ENCODE peak calls at places on chromosomes 12 and 14, in six cellular contexts. J, N, P, O, D and F are unnamed samples.

GRCh38 chr12:91400249-91400648 is 217.6 kb upstream of the DCN start:
- DNase-seq in J (no peak), N (no peak), P (no peak), O (no peak), D (no peak), F (no peak)

GRCh38 chr12:6936642-6937480 is 6.8 kb upstream of the RNU7-1 start:
- DNase-seq in J (no peak), N (no peak), P (no peak), O (no peak), D (no peak), F (no peak)

GRCh38 chr12:33994857-33995808 is 27.2 kb upstream of the ALG10 start:
- DNase-seq in J (peak), N (no peak), P (no peak), O (no peak), D (no peak), F (no peak)

GRCh38 chr14:100765296-100765695 is 38.6 kb downstream of the DLK1 start:
- DNase-seq in J (no peak), N (no peak), P (no peak), O (no peak), D (no peak), F (no peak)

GRCh38 chr14:104293231-104293841 is 154.9 kb downstream of the KIF26A start:
- DNase-seq in J (no peak), N (no peak), P (no peak), O (no peak), D (no peak), F (no peak)

GRCh38 chr12:132174015-132174660 is 29.9 kb downstream of the NOC4L start:
- DNase-seq in J (no peak), N (no peak), P (no peak), O (no peak), D (no peak), F (no peak)

GRCh38 chr14:52918486-52918885 is 32.4 kb downstream of the FERMT2 start:
- DNase-seq in J (peak), N (peak), P (no peak), O (peak), D (peak), F (peak)

GRCh38 chr12:48247181-48247966 is 44.3 kb upstream of the OR10AD1 start:
- DNase-seq in J (no peak), N (no peak), P (no peak), O (no peak), D (no peak), F (no peak)

GRCh38 chr12:42237052-42237852 is 796 bp downstream of the YAF2 start:
- DNase-seq in J (peak), N (peak), P (peak), O (peak), D (peak), F (peak)

GRCh38 chr12:64806593-64806992 is 17.9 kb upstream of the TBC1D30 start:
- DNase-seq in J (peak), N (peak), P (no peak), O (peak), D (no peak), F (no peak)

GRCh38 chr14:68878908-68879307 is 86.0 kb upstream of the ZFP36L1 start:
- DNase-seq in J (no peak), N (no peak), P (no peak), O (no peak), D (no peak), F (no peak)

GRCh38 chr12:47612953-47613352 is 92.9 kb downstream of the RPAP3 start:
- DNase-seq in J (no peak), N (no peak), P (no peak), O (no peak), D (no peak), F (no peak)

GRCh38 chr14:100786820-100787219 is 39.1 kb upstream of the MEG3 start:
- DNase-seq in J (no peak), N (no peak), P (no peak), O (no peak), D (no peak), F (no peak)

GRCh38 chr12:39033789-39034188 is 128.4 kb upstream of the CPNE8 start:
- DNase-seq in J (peak), N (no peak), P (no peak), O (no peak), D (no peak), F (no peak)

GRCh38 chr14:32513571-32514009 is 184.5 kb downstream of the AKAP6 start:
- DNase-seq in J (peak), N (peak), P (no peak), O (peak), D (no peak), F (no peak)

GRCh38 chr12:53756300-53757094 is 4.7 kb upstream of the CISTR start:
- DNase-seq in J (no peak), N (no peak), P (no peak), O (no peak), D (no peak), F (no peak)

GRCh38 chr12:107057071-107057834 is 36.1 kb downstream of the CRY1 start:
- DNase-seq in J (peak), N (peak), P (no peak), O (peak), D (no peak), F (no peak)

GRCh38 chr12:51922762-51923505 is 15.6 kb downstream of the ACVRL1 start:
- DNase-seq in J (no peak), N (peak), P (no peak), O (peak), D (peak), F (peak)

GRCh38 chr12:93098077-93098476 is 169.0 kb upstream of the EEA1 start:
- DNase-seq in J (peak), N (peak), P (peak), O (peak), D (peak), F (peak)

GRCh38 chr12:104668274-104668718 is 211.5 kb downstream of the CHST11 start:
- DNase-seq in J (no peak), N (peak), P (no peak), O (peak), D (no peak), F (peak)

GRCh38 chr12:102172436-102172835 is 25.2 kb downstream of the PMCH start:
- DNase-seq in J (no peak), N (peak), P (no peak), O (peak), D (no peak), F (no peak)

GRCh38 chr12:51484119-51484518 is 59.5 kb downstream of the SLC4A8 start:
- DNase-seq in J (no peak), N (no peak), P (no peak), O (no peak), D (no peak), F (no peak)

GRCh38 chr14:91399868-91400640 is 17.6 kb downstream of the CCDC88C start:
- DNase-seq in J (no peak), N (no peak), P (no peak), O (no peak), D (no peak), F (no peak)

GRCh38 chr14:85313801-85314207 is 216.1 kb upstream of the FLRT2 start:
- DNase-seq in J (no peak), N (peak), P (no peak), O (peak), D (no peak), F (peak)

GRCh38 chr12:20376984-20377383 is 8.6 kb downstream of the PDE3A start:
- DNase-seq in J (peak), N (peak), P (no peak), O (peak), D (no peak), F (peak)
- TF ChIP-seq CTCF in J (peak), N (peak), P (peak), O (peak), D (no peak), F (peak)

DNA sequence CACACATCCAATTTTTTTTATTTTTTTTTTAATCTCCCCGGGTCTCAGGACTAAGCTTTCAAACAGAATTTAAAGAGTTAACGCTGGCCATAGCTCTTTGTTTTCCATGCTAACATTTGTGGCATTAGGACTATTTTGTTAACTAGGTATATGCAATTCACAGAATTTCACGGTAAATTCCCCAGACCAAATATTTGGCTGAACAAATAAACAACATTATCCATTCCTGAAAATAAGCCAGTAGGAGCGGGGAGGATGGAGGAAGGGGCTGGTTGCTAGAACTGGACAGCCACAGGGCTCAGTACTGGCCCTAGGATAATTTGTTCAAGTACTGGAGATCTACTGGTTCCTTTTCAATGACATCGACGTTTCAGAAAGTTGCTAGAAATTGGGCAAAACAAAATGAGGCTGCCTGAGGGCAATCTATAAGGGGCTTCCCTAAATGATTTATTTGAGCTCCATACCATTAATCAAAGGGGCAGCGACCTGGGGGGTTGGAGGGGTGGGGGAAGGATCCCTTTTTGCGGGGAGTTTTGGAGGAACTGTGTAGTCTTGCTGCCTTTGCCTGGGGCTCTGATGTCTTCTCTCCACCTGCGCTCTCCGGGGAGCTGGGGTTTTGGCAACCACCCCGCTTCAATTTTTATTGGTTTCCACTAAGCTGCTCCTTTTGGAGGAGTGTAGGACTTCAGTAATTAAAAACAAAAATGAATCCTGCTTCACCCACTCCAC is 9.0 kb downstream of the BMP4 start:
- DNase-seq in J (no peak), N (peak), P (no peak), O (no peak), D (no peak), F (no peak)
- H3K4me3 ChIP-seq in J (no peak), N (no peak), P (no peak), O (no peak), D (no peak), F (no peak)

DNA sequence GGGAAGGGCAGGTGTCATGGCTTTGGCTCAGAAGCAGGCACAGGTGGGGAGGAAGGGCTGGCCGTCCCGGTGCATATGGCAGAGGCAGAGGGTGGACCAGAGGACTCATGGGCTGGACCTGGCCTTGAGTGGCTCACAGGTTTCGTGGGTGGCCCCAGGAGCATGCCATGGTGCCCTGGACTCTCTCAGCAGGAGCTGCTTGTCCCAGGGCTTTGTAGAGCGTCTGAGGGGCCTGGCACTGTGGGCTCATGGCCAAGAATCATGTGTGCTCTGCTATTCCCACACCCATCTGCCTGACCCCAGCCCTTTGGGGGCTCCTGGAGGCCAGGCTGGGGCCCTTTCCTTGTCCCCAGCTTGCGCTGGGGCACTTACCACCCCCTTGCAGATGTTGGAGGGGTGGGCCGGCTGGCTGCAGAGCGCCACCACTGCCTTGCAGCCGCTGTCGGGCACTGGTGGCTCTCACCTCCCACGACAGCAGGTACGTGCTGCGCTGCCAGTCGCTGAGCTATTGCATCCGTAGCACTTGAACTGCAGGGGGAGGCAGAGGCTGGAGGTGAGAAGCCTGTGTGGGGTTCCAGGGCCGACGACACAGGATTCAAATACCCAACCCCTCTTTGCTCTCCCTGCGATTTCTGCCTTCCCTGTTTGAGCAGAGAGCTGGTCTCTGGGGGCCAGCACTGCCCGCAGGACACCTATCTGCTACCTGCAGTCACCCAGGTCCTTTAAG is 187.4 kb upstream of the PRMT8 start:
- DNase-seq in J (peak), N (no peak), P (no peak), O (no peak), D (no peak), F (peak)
- TF ChIP-seq CTCF in J (peak), N (no peak), P (no peak), O (no peak), D (no peak), F (no peak)

GRCh38 chr12:121251838-121252237 is 41.9 kb downstream of the P2RX4 start:
- DNase-seq in J (no peak), N (no peak), P (no peak), O (no peak), D (no peak), F (no peak)

GRCh38 chr12:121250359-121250758 is 40.4 kb downstream of the P2RX4 start:
- DNase-seq in J (peak), N (no peak), P (no peak), O (no peak), D (no peak), F (no peak)

GRCh38 chr12:121255433-121255832 is 41.1 kb downstream of the CAMKK2 start:
- DNase-seq in J (no peak), N (no peak), P (no peak), O (no peak), D (no peak), F (peak)

GRCh38 chr12:121253638-121254335 is 42.7 kb downstream of the CAMKK2 start:
- DNase-seq in J (no peak), N (no peak), P (no peak), O (no peak), D (no peak), F (no peak)

GRCh38 chr12:121252712-121253345 is 42.9 kb downstream of the P2RX4 start:
- DNase-seq in J (no peak), N (no peak), P (no peak), O (no peak), D (no peak), F (no peak)
- H3K4me3 ChIP-seq in J (no peak), N (no peak), P (no peak), O (no peak), D (no peak), F (no peak)

DNA sequence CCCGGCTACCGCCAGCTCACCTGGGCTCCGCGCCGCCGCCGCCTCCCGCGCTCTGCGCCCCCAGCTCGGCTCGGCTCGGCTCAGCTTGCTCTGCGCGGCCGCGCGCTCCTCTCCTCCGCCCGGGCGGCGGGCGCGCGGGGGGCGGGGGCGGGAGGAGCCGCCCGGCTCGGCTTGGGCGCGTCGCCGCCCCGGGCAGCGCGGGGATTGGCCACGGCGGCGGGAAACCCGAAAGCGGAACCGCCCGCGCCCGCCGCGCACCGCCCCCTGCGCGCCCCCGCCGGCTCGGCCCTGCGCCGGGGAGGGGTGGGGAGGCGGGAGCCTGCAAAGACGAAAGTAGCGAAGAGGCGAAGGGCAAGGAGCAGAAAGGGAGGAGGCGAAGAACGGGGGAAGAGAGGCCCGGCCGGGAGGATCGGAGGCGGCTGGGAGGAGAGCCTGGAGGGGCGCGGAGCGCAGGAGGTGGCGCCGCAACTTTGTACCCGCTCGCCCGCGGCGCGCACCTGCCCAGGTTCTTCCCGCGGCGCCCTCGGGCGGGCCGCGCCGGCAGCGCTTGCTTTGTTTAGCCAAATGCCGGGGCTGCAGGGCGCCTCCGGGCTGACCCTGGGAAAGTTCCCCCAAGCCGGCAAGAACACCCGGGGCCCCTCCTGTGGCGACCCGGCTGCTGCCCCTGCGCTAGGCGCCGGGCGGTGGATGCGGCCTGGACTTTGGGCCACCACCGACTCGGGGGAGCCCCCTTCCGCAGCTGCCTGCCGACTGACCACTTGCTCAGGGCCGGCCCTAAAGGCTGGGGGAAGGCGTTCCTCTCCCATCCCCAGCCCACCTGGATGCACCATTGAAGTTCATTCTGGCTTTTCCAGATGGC is at the start of gene CAMKK2:
- DNase-seq in J (peak), N (peak), P (no peak), O (peak), D (no peak), F (peak)
- TF ChIP-seq CTCF in J (no peak), N (no peak), P (no peak), O (no peak), D (no peak), F (peak)

DNA sequence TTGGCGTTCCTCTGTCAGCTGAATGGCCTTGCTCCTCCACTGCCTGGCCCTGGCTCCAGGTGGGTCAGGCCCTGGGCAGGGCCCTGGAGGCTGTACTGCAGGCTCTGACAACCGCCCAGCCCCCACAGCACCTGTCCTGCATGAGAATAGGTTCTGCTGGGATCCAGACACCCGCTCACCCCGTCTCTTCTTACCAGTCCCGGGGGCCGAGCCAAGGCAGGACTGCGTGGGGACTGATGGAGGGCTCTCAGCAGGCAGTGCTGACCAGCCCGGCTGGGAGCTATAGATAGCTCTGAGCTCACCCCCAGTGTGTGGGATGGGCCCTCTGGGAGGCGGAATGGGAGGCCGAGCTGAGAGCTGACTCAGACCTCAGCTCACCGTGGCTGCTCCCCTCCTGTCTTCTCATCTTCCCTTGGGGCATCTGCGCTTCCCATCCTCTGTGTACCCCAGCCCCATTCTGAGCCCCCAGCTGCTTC is 39.6 kb downstream of the TEAD4 start:
- DNase-seq in J (peak), N (peak), P (peak), O (peak), D (no peak), F (peak)
- H3K4me3 ChIP-seq in J (no peak), N (no peak), P (peak), O (no peak), D (no peak), F (no peak)

GRCh38 chr12:124654666-124655316 is 87.4 kb upstream of the NCOR2 start:
- DNase-seq in J (no peak), N (no peak), P (no peak), O (no peak), D (no peak), F (no peak)

GRCh38 chr12:124658302-124658701 is 90.9 kb upstream of the NCOR2 start:
- DNase-seq in J (no peak), N (no peak), P (no peak), O (no peak), D (no peak), F (no peak)

GRCh38 chr12:124656947-124657434 is 89.6 kb upstream of the NCOR2 start:
- DNase-seq in J (no peak), N (no peak), P (no peak), O (no peak), D (no peak), F (no peak)

GRCh38 chr12:124655317-124656213 is 88.2 kb upstream of the NCOR2 start:
- DNase-seq in J (no peak), N (peak), P (no peak), O (peak), D (no peak), F (peak)

GRCh38 chr12:124656214-124656516 is 88.8 kb upstream of the NCOR2 start:
- DNase-seq in J (no peak), N (no peak), P (no peak), O (no peak), D (no peak), F (no peak)
- TF ChIP-seq CTCF in J (no peak), N (peak), P (no peak), O (no peak), D (no peak), F (no peak)

GRCh38 chr12:45439039-45439438 is 223.1 kb downstream of the ANO6 start:
- DNase-seq in J (no peak), N (peak), P (no peak), O (no peak), D (no peak), F (no peak)
- H3K4me3 ChIP-seq in J (no peak), N (no peak), P (no peak), O (no peak), D (no peak), F (no peak)

DNA sequence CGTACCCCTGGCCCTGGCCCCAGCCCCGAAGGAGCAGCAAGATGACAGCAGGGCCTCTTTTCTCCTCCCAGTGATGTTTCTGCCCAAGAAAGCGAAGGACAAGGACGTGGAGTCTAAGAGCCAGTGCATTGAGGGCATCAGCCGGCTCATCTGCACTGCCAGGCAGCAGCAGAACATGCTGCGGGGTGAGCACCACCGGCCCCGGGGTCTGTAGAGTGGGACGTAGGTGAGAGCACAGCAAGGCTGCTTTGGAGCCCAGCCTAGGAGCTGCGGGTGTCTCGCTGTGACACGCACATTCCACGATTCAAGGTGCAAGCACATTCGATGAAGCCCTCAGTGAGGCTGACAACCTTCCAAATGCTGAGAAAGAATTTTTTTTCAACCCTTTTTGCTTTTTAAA is 5.2 kb upstream of the TEX22 start:
- DNase-seq in J (no peak), N (no peak), P (no peak), O (no peak), D (no peak), F (no peak)
- TF ChIP-seq CTCF in J (no peak), N (no peak), P (no peak), O (no peak), D (no peak), F (no peak)

GRCh38 chr14:71498151-71498734 is 434.0 kb upstream of the RGS6 start:
- DNase-seq in J (no peak), N (peak), P (no peak), O (peak), D (no peak), F (no peak)
- H3K4me3 ChIP-seq in J (no peak), N (no peak), P (no peak), O (no peak), D (peak), F (no peak)